ENCODE peak calls at places on chromosomes 12 and 14, in five cellular contexts. V is amygdala, C is NCI-H69, R is iPS-NIHi11, S is EH. J is an unnamed sample.

GRCh38 chr14:53900499-53900898 is 56.1 kb downstream of the BMP4 start:
- DNase-seq in C (no peak), V (no peak), S (peak), R (no peak), J (peak)

GRCh38 chr14:105119410-105120025 is 49.1 kb downstream of the JAG2 start:
- DNase-seq in V (no peak), S (no peak), R (no peak), C (no peak), J (no peak)

GRCh38 chr14:57578427-57579220 is 85.0 kb upstream of the CCDC198 start:
- DNase-seq in V (no peak), S (no peak), C (peak), R (no peak), J (no peak)

GRCh38 chr14:68979021-68979721 is at the start of gene ACTN1:
- DNase-seq in C (peak), S (peak), V (peak), R (peak), J (peak)

GRCh38 chr14:55423969-55424368 is 12.3 kb upstream of the ATG14 start:
- DNase-seq in R (no peak), V (no peak), S (no peak), C (no peak), J (no peak)

GRCh38 chr12:114316076-114316475 is 89.9 kb downstream of the TBX5 start:
- DNase-seq in R (no peak), V (no peak), S (peak), C (no peak), J (peak)

GRCh38 chr12:43826681-43827458 is 9.0 kb upstream of the TMEM117 start:
- DNase-seq in V (no peak), R (no peak), S (peak), C (no peak), J (no peak)

GRCh38 chr12:69415471-69416275 is 54.5 kb upstream of the FRS2 start:
- DNase-seq in C (peak), S (peak), V (peak), R (peak), J (peak)

GRCh38 chr14:38387821-38388220 is 131.9 kb upstream of the CLEC14A start:
- DNase-seq in C (no peak), R (no peak), S (no peak), V (no peak), J (no peak)